ENCODE peak calls at places on chromosomes 16 and 17, in five cellular contexts. D is heart left ventricle, T is thyroid gland, Z is ovary, K is K562. L is an unnamed sample.
A peak's percentile ranks its signal among the peaks of the same experiment; 100 is the strongest.

GRCh38 chr16:31118223-31119155 is 1.0 kb downstream of the KAT8 start:
- DNase-seq in D (no peak), T (no peak), Z (peak; percentile 45), K (no peak), L (no peak)

GRCh38 chr17:63390090-63390489 is 56.0 kb downstream of the CYB561 start:
- DNase-seq in D (no peak), T (no peak), Z (no peak), K (no peak), L (no peak)

GRCh38 chr16:57725077-57725953 is 10.3 kb upstream of the KATNB1 start:
- DNase-seq in D (no peak), T (no peak), Z (no peak), K (no peak), L (no peak)

GRCh38 chr17:41484920-41485904 is 4.3 kb upstream of the KRT35 start:
- DNase-seq in D (no peak), T (peak; percentile 66), Z (no peak), K (no peak), L (no peak)

GRCh38 chr16:14244344-14245010 is 173.4 kb downstream of the MRTFB start:
- DNase-seq in D (no peak), T (no peak), Z (no peak), K (no peak), L (no peak)

GRCh38 chr16:55179858-55180585 is 144.0 kb upstream of the IRX6 start:
- DNase-seq in D (no peak), T (peak; percentile 60), Z (no peak), K (no peak), L (no peak)

GRCh38 chr17:6786618-6787017 is 10.6 kb downstream of the FBXO39 start:
- DNase-seq in D (no peak), T (no peak), Z (no peak), K (no peak), L (no peak)

GRCh38 chr16:87129771-87130170 is 187.4 kb downstream of the C16orf95 start:
- DNase-seq in D (no peak), T (no peak), Z (no peak), K (no peak), L (no peak)

GRCh38 chr16:22670551-22670970 is 143.4 kb upstream of the HS3ST2 start:
- DNase-seq in D (no peak), T (peak; percentile 10), Z (no peak), K (peak; percentile 99), L (peak; percentile 80)

GRCh38 chr17:8249621-8250020 is 532 bp downstream of the PFAS start:
- DNase-seq in D (no peak), T (no peak), Z (no peak), K (no peak), L (no peak)

GRCh38 chr16:56609463-56609921 is 1.1 kb downstream of the MT2A start:
- DNase-seq in D (peak; percentile 83), T (peak; percentile 72), Z (peak; percentile 64), K (no peak), L (peak; percentile 70)

GRCh38 chr16:890217-890616 is 80.6 kb downstream of the LMF1 start:
- DNase-seq in D (no peak), T (no peak), Z (no peak), K (peak; percentile 45), L (no peak)

DNA sequence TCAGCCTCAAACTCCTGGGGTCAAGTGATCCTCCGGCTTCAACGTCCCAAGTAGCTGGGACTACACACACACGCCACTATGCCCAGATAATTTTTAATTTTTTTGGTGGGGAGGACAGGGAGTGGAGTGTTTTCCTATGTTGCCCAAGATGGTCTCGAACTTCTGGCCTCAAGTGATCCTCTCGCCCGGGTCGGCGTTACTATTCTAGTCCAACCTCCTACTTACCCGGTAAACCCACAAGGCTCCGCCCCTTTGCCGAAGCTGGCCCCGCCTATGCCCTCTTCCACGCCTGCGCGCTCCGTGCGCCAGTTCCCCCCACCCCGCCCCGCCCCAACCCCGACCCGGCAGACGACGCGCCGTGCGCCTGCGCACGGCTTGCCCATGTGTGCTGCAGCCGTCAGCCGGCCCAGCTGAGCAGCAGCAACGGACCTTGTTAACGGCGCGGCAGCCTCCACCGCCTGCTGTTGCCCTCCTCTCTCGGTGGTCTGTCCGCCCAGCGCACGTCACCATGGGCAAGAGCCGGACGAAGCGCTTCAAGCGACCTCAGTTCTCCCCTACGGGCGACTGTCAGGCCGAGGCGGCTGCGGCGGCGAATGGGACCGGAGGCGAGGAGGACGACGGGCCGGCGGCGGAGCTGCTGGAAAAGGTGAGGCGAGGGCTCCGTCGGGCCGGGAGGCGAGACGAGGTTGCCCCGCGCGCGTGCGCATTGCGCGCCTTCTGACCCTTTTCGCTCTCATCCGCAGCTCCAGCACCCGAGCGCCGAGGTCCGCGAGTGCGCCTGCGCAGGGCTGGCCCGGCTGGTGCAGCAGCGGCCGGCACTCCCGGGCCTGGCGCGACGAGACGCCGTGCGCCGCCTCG is at the start of gene HEATR3:
- DNase-seq in D (peak; percentile 91), T (peak; percentile 88), Z (peak; percentile 94), K (peak; percentile 97), L (peak; percentile 93)
- TF ChIP-seq POLR2A in D (no peak), T (no peak), Z (no peak), K (peak; percentile 81), L (no peak)

GRCh38 chr17:18187226-18187625 is 3.6 kb downstream of the ALKBH5 start:
- DNase-seq in D (no peak), T (no peak), Z (no peak), K (no peak), L (no peak)

GRCh38 chr17:18185832-18186231 is 2.2 kb downstream of the ALKBH5 start:
- DNase-seq in D (no peak), T (no peak), Z (no peak), K (peak; percentile 5), L (no peak)

GRCh38 chr17:18187816-18188761 is 4.5 kb downstream of the ALKBH5 start:
- DNase-seq in D (peak; percentile 29), T (peak; percentile 43), Z (no peak), K (no peak), L (no peak)

GRCh38 chr17:18185391-18185790 is 1.8 kb downstream of the ALKBH5 start:
- DNase-seq in D (no peak), T (peak; percentile 23), Z (no peak), K (no peak), L (no peak)

GRCh38 chr17:18186271-18186982 is 2.8 kb downstream of the ALKBH5 start:
- DNase-seq in D (peak; percentile 27), T (no peak), Z (no peak), K (peak; percentile 5), L (no peak)
- H3K36me3 ChIP-seq in D (no peaks in the 10 kb centered on the region), T (no peaks in the 10 kb centered on the region), Z (no peaks in the 10 kb centered on the region), K (peaks cover 56% of the 10 kb centered on the region), L (no peaks in the 10 kb centered on the region)

DNA sequence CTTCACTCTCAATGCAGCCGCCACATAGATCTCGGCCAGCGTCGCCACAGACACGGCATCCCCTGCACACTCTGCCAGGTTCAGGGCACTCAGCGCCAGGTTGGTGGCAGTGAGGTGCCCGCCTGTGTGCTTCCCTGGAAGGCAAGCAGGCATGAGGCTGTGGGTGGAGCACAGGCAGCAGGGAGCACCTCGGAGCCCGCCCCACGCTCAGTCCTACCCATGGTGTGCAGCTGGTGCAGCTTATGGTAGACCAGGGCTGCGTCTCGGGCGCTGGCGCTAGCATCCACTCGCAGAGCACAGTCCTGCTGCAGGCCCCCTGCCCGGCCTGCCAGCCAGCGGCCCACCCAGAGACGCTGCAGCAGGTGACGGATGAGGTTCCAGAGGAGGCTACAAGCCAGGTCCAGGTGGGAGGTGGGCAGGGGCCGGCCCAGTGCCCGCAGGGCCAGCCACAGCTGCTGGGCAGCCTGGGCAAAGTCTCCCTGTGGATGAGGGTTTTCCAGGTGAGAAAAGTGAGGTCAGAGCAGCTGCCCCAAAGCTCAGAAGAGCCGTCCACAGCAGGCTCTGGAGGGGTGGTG is 20.5 kb downstream of the SREBF1 start:
- DNase-seq in D (no peak), T (no peak), Z (no peak), K (no peak), L (no peak)
- H3K27ac ChIP-seq in D (no peak overlapping the region), T (no peak overlapping the region), Z (no peak overlapping the region), K (no peak overlapping the region), L (no peak overlapping the region)

GRCh38 chr17:79562806-79563141 is 48.1 kb downstream of the RBFOX3 start:
- DNase-seq in D (no peak), T (no peak), Z (no peak), K (no peak), L (no peak)

GRCh38 chr17:79563237-79564013 is 47.4 kb downstream of the RBFOX3 start:
- DNase-seq in D (no peak), T (no peak), Z (no peak), K (no peak), L (no peak)

GRCh38 chr17:79561486-79562116 is 49.2 kb downstream of the RBFOX3 start:
- DNase-seq in D (no peak), T (no peak), Z (no peak), K (no peak), L (no peak)

GRCh38 chr17:79560527-79560926 is 50.3 kb downstream of the RBFOX3 start:
- DNase-seq in D (no peak), T (no peak), Z (no peak), K (no peak), L (no peak)

GRCh38 chr17:79562117-79562805 is 48.6 kb downstream of the RBFOX3 start:
- DNase-seq in D (no peak), T (peak; percentile 25), Z (no peak), K (no peak), L (no peak)
- TF ChIP-seq POLR2A in D (no peak), T (no peak), Z (no peak), K (no peak), L (no peak)

GRCh38 chr17:18246109-18246725 is 12.3 kb downstream of the FLII start:
- DNase-seq in D (no peak), T (no peak), Z (no peak), K (no peak), L (no peak)
- H3K36me3 ChIP-seq in D (peaks cover 48% of the 10 kb centered on the region), T (peaks cover 57% of the 10 kb centered on the region), Z (no peaks in the 10 kb centered on the region), K (peaks cover 48% of the 10 kb centered on the region), L (no peaks in the 10 kb centered on the region)

DNA sequence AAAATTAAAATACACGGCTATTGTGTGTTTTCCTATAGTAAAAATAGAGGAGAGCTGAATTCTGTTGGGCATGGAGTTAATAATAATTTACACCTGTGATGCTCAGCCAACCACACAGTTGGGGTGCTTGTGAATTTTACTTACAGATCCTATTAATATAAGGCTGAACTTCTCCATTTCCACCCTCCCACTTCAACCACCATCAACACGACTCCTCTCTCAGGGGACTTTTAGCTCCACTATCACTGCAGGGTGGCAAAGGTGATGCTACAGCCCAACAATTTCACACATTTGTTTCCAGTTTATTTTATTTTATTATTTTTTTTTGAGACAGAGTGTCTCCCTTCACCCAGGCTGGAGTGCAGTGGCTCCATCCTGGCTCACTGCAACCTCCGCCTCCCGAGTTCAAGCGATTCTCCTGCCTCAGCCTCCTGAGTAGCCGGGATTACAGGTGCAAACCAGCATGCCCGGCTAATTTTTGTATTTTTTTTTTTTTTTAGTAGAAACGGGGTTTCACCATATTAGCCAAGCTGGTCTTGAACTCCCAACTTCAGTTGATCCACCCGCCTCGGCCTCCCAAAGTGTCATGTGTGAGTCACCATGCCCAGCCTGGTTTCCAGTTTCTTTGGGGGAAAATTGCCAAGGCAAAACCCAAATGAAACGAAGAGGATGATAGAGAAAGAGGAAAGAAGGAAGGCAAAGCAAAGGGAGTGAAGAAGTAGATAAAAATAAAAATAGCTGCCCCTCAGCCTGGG is 57.9 kb downstream of the GNA13 start:
- DNase-seq in D (no peak), T (no peak), Z (no peak), K (no peak), L (no peak)
- H3K27ac ChIP-seq in D (no peak overlapping the region), T (no peak overlapping the region), Z (no peak overlapping the region), K (no peak overlapping the region), L (no peak overlapping the region)

GRCh38 chr16:68538880-68539701 is at the start of gene ZFP90:
- DNase-seq in D (peak; percentile 88), T (peak; percentile 89), Z (peak; percentile 89), K (peak; percentile 91), L (peak; percentile 92)
- TF ChIP-seq POLR2A in D (no peak), T (no peak), Z (no peak), K (peak; percentile 64), L (no peak)